ENCODE peak calls at places on chromosome 20, in nine cellular contexts. J is stimulated activated naive CD8-positive, alpha-beta T cell treated with anti-CD3 and anti-CD28 coated beads, Interleukin-15, amount 100 ng/mL, for 72 hours; T is stromal cell of bone marrow; B is sciatic nerve; G is activated T-helper 9 cell treated with anti-CD3 and anti-CD28 coated beads, Interleukin-2, amount 50 U/mL, for 16 hours; F is glomerular endothelial cell; I is HuH-7; D is amygdala; V is activated gamma-delta T cell treated with anti-CD3 and anti-CD28 coated beads, Interleukin-2, amount 50 U/mL, for 16 hours. X is an unnamed sample.

GRCh38 chr20:14677455-14677854 is 340.0 kb upstream of the FLRT3 start:
- DNase-seq in J (no peak), G (no peak), I (no peak), V (no peak), F (no peak), B (no peak), D (no peak), T (no peak), X (no peak)

GRCh38 chr20:23143098-23143497 is 57.0 kb upstream of the CD93 start:
- DNase-seq in G (no peak), I (no peak), T (peak), F (peak), J (peak), V (no peak), B (peak), D (no peak), X (no peak)

GRCh38 chr20:361562-361961 is 14.7 kb downstream of the NRSN2 start:
- DNase-seq in I (no peak), G (no peak), T (no peak), V (no peak), B (no peak), J (no peak), F (no peak), D (no peak), X (no peak)

GRCh38 chr20:44805335-44805734 is 5.0 kb downstream of the RIMS4 start:
- DNase-seq in F (no peak), V (no peak), J (no peak), I (no peak), B (no peak), T (no peak), D (no peak), G (no peak), X (no peak)

GRCh38 chr20:4661191-4661590 is 60.5 kb upstream of the PRND start:
- DNase-seq in T (no peak), D (no peak), B (no peak), J (peak), G (peak), F (no peak), V (peak), I (no peak), X (no peak)

GRCh38 chr20:50379049-50379990 is 130.9 kb upstream of the PTPN1 start:
- DNase-seq in J (no peak), T (peak), D (no peak), B (peak), V (no peak), G (no peak), I (no peak), F (peak), X (peak)

GRCh38 chr20:38117635-38118034 is 47.4 kb downstream of the TGM2 start:
- DNase-seq in D (no peak), I (no peak), F (peak), J (no peak), T (no peak), G (no peak), B (no peak), V (no peak), X (no peak)

GRCh38 chr20:32474967-32475819 is 109.9 kb downstream of the NOL4L start:
- DNase-seq in F (no peak), G (no peak), D (peak), J (no peak), V (no peak), B (peak), T (peak), I (peak), X (peak)

GRCh38 chr20:17678295-17678694 is 3.7 kb downstream of the RRBP1 start:
- DNase-seq in D (no peak), I (no peak), B (no peak), T (no peak), J (no peak), V (no peak), G (no peak), F (no peak), X (no peak)

GRCh38 chr20:24970743-24971142 is 21.7 kb downstream of the CST7 start:
- DNase-seq in J (no peak), V (no peak), I (no peak), T (no peak), D (no peak), G (no peak), F (no peak), B (no peak), X (no peak)

GRCh38 chr20:16580127-16580526 is 6.9 kb upstream of the KIF16B start:
- DNase-seq in T (peak), V (no peak), B (no peak), D (no peak), J (no peak), G (no peak), F (no peak), I (no peak), X (no peak)

GRCh38 chr20:25308671-25309394 is 60.9 kb downstream of the PYGB start:
- DNase-seq in V (no peak), T (peak), F (no peak), D (no peak), J (no peak), G (no peak), B (peak), I (no peak), X (no peak)

GRCh38 chr20:11128131-11128831 is 454.5 kb upstream of the JAG1 start:
- DNase-seq in J (no peak), T (no peak), F (no peak), V (no peak), I (no peak), B (no peak), G (no peak), D (no peak), X (no peak)

GRCh38 chr20:36606171-36607116 is 865 bp downstream of the RAB5IF start:
- DNase-seq in J (no peak), G (no peak), F (no peak), D (no peak), B (no peak), T (no peak), I (peak), V (no peak), X (no peak)

GRCh38 chr20:53609501-53610445 is 16.1 kb upstream of the ZNF217 start:
- DNase-seq in T (no peak), G (peak), B (no peak), I (no peak), D (no peak), V (peak), F (no peak), J (peak), X (no peak)

GRCh38 chr20:31678389-31679356 is 41.0 kb downstream of the COX4I2 start:
- DNase-seq in J (no peak), T (no peak), G (no peak), B (no peak), F (no peak), D (no peak), V (no peak), I (no peak), X (no peak)

GRCh38 chr20:50142812-50143211 is 10.7 kb downstream of the PEDS1 start:
- DNase-seq in I (no peak), F (no peak), J (no peak), D (no peak), T (no peak), B (no peak), G (no peak), V (no peak), X (no peak)

GRCh38 chr20:57342829-57343228 is 8.2 kb upstream of the RAE1 start:
- DNase-seq in G (no peak), D (no peak), F (no peak), I (no peak), J (no peak), V (no peak), T (no peak), B (no peak), X (no peak)

GRCh38 chr20:64024141-64024990 is 11.6 kb upstream of the C20orf204 start:
- DNase-seq in G (no peak), J (no peak), D (no peak), B (no peak), T (no peak), V (no peak), F (no peak), I (peak), X (no peak)

GRCh38 chr20:51221791-51222408 is 199.0 kb upstream of the KCNG1 start:
- DNase-seq in D (no peak), G (no peak), T (no peak), J (no peak), V (no peak), I (no peak), F (no peak), B (no peak), X (peak)